ENCODE peak calls at places on chromosomes 7 and 10, in eight cellular contexts. One of them, this sample, is unnamed.

GRCh38 chr7:108973075-108973474 is 403.4 kb downstream of the DNAJB9 start:
- DNase-seq in breast epithelium: no peak
- DNase-seq in iPS DF 6.9: peak; percentile 4
- DNase-seq in uterus: no peak
- DNase-seq in endothelial cell of umbilical vein: no peak
- DNase-seq in brain microvascular endothelial cell: no peak
- DNase-seq in neural progenitor cell: peak; percentile 46
- DNase-seq in Karpas-422: peak; percentile 51
- DNase-seq in this sample: no peak

GRCh38 chr7:98165827-98166667 is 45.2 kb upstream of the BHLHA15 start:
- DNase-seq in uterus: no peak
- DNase-seq in Karpas-422: peak; percentile 87
- DNase-seq in endothelial cell of umbilical vein: peak; percentile 30
- DNase-seq in brain microvascular endothelial cell: peak; percentile 16
- DNase-seq in iPS DF 6.9: peak; percentile 16
- DNase-seq in neural progenitor cell: peak; percentile 68
- DNase-seq in breast epithelium: no peak
- DNase-seq in this sample: peak; percentile 62

GRCh38 chr10:97573672-97574071 is 1.1 kb downstream of the ANKRD2 start:
- DNase-seq in Karpas-422: no peak
- DNase-seq in brain microvascular endothelial cell: no peak
- DNase-seq in iPS DF 6.9: no peak
- DNase-seq in uterus: no peak
- DNase-seq in endothelial cell of umbilical vein: no peak
- DNase-seq in neural progenitor cell: no peak
- DNase-seq in breast epithelium: no peak
- DNase-seq in this sample: peak; percentile 21

GRCh38 chr10:128027822-128028507 is 98.3 kb downstream of the MKI67 start:
- DNase-seq in uterus: no peak
- DNase-seq in brain microvascular endothelial cell: no peak
- DNase-seq in iPS DF 6.9: no peak
- DNase-seq in neural progenitor cell: no peak
- DNase-seq in endothelial cell of umbilical vein: no peak
- DNase-seq in breast epithelium: no peak
- DNase-seq in Karpas-422: no peak
- DNase-seq in this sample: peak; percentile 26

GRCh38 chr10:27683226-27683625 is 62.4 kb downstream of the MKX start:
- DNase-seq in uterus: no peak
- DNase-seq in breast epithelium: no peak
- DNase-seq in brain microvascular endothelial cell: no peak
- DNase-seq in Karpas-422: no peak
- DNase-seq in neural progenitor cell: no peak
- DNase-seq in endothelial cell of umbilical vein: no peak
- DNase-seq in iPS DF 6.9: no peak
- DNase-seq in this sample: no peak

GRCh38 chr7:132578826-132579225 is 2.6 kb upstream of the PLXNA4 start:
- DNase-seq in iPS DF 6.9: no peak
- DNase-seq in neural progenitor cell: no peak
- DNase-seq in brain microvascular endothelial cell: no peak
- DNase-seq in uterus: no peak
- DNase-seq in endothelial cell of umbilical vein: no peak
- DNase-seq in breast epithelium: no peak
- DNase-seq in Karpas-422: no peak
- DNase-seq in this sample: no peak

GRCh38 chr7:4882169-4882741 is 1.3 kb downstream of the RADIL start:
- DNase-seq in neural progenitor cell: peak; percentile 68
- DNase-seq in endothelial cell of umbilical vein: peak; percentile 59
- DNase-seq in iPS DF 6.9: no peak
- DNase-seq in breast epithelium: peak; percentile 59
- DNase-seq in Karpas-422: no peak
- DNase-seq in uterus: peak; percentile 79
- DNase-seq in brain microvascular endothelial cell: peak; percentile 72
- DNase-seq in this sample: peak; percentile 89

GRCh38 chr7:32415519-32415918 is 74.7 kb downstream of the LSM5 start:
- DNase-seq in Karpas-422: no peak
- DNase-seq in brain microvascular endothelial cell: no peak
- DNase-seq in uterus: no peak
- DNase-seq in iPS DF 6.9: no peak
- DNase-seq in endothelial cell of umbilical vein: no peak
- DNase-seq in neural progenitor cell: peak; percentile 55
- DNase-seq in breast epithelium: no peak
- DNase-seq in this sample: no peak

GRCh38 chr10:101630420-101630920 is 42.3 kb downstream of the DPCD start:
- DNase-seq in neural progenitor cell: peak; percentile 48
- DNase-seq in Karpas-422: no peak
- DNase-seq in uterus: no peak
- DNase-seq in iPS DF 6.9: no peak
- DNase-seq in endothelial cell of umbilical vein: no peak
- DNase-seq in breast epithelium: no peak
- DNase-seq in brain microvascular endothelial cell: no peak
- DNase-seq in this sample: no peak

GRCh38 chr7:35537067-35538023 is 157.6 kb downstream of the HERPUD2 start:
- DNase-seq in Karpas-422: peak; percentile 90
- DNase-seq in neural progenitor cell: peak; percentile 88
- DNase-seq in iPS DF 6.9: peak; percentile 82
- DNase-seq in brain microvascular endothelial cell: peak; percentile 62
- DNase-seq in uterus: peak; percentile 48
- DNase-seq in breast epithelium: peak; percentile 77
- DNase-seq in endothelial cell of umbilical vein: peak; percentile 70
- DNase-seq in this sample: peak; percentile 83

GRCh38 chr10:1366811-1367425 is 310.7 kb downstream of the WDR37 start:
- DNase-seq in breast epithelium: no peak
- DNase-seq in iPS DF 6.9: no peak
- DNase-seq in neural progenitor cell: no peak
- DNase-seq in endothelial cell of umbilical vein: no peak
- DNase-seq in brain microvascular endothelial cell: no peak
- DNase-seq in Karpas-422: no peak
- DNase-seq in uterus: no peak
- DNase-seq in this sample: no peak

GRCh38 chr10:70478191-70479160 is at the start of gene PALD1:
- DNase-seq in brain microvascular endothelial cell: no peak
- DNase-seq in uterus: peak; percentile 70
- DNase-seq in breast epithelium: no peak
- DNase-seq in iPS DF 6.9: no peak
- DNase-seq in endothelial cell of umbilical vein: peak; percentile 46
- DNase-seq in Karpas-422: peak; percentile 92
- DNase-seq in neural progenitor cell: peak; percentile 85
- DNase-seq in this sample: peak; percentile 91

GRCh38 chr7:74059681-74060588 is 23.7 kb upstream of the LIMK1 start:
- DNase-seq in iPS DF 6.9: no peak
- DNase-seq in endothelial cell of umbilical vein: no peak
- DNase-seq in breast epithelium: peak; percentile 84
- DNase-seq in neural progenitor cell: no peak
- DNase-seq in uterus: no peak
- DNase-seq in Karpas-422: no peak
- DNase-seq in brain microvascular endothelial cell: no peak
- DNase-seq in this sample: peak; percentile 71

GRCh38 chr10:73083234-73083633 is 13.4 kb downstream of the P4HA1 start:
- DNase-seq in Karpas-422: no peak
- DNase-seq in endothelial cell of umbilical vein: peak; percentile 44
- DNase-seq in brain microvascular endothelial cell: no peak
- DNase-seq in neural progenitor cell: no peak
- DNase-seq in iPS DF 6.9: no peak
- DNase-seq in breast epithelium: no peak
- DNase-seq in uterus: no peak
- DNase-seq in this sample: no peak

GRCh38 chr10:71835671-71836593 is 15.1 kb downstream of the PSAP start:
- DNase-seq in iPS DF 6.9: no peak
- DNase-seq in brain microvascular endothelial cell: peak; percentile 77
- DNase-seq in breast epithelium: no peak
- DNase-seq in endothelial cell of umbilical vein: peak; percentile 88
- DNase-seq in neural progenitor cell: peak; percentile 34
- DNase-seq in uterus: peak; percentile 78
- DNase-seq in Karpas-422: peak; percentile 98
- DNase-seq in this sample: peak; percentile 92

DNA sequence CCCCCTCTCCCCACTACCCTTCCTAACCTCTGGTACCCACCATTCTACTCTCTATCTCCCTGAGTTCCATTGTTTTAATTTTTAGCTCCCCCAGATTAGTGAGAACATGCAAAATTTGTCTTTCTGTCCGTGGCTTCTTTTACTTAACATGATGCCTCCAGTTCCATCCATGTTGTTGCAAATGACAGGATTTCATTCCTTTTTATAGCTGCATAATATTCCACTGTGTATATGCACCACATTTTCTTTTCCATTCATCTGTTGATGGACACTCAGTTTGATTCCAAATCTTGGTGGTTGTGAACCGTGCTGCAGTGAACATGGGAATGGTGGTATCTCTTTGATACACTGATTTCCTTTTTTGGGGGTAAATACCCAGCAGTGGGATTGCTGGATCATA is 22.0 kb downstream of the DENND10 start:
- DNase-seq in iPS DF 6.9: no peak
- DNase-seq in brain microvascular endothelial cell: no peak
- DNase-seq in endothelial cell of umbilical vein: no peak
- DNase-seq in neural progenitor cell: no peak
- DNase-seq in Karpas-422: no peak
- DNase-seq in breast epithelium: no peak
- DNase-seq in uterus: no peak
- DNase-seq in this sample: no peak
- H3K4me3 ChIP-seq in iPS DF 6.9: no peak overlapping the region
- H3K4me3 ChIP-seq in brain microvascular endothelial cell: no peak overlapping the region
- H3K4me3 ChIP-seq in endothelial cell of umbilical vein: no peak overlapping the region
- H3K4me3 ChIP-seq in neural progenitor cell: no peak overlapping the region
- H3K4me3 ChIP-seq in Karpas-422: no peak overlapping the region
- H3K4me3 ChIP-seq in breast epithelium: no peak overlapping the region
- H3K4me3 ChIP-seq in uterus: no peak overlapping the region
- H3K4me3 ChIP-seq in this sample: no peak overlapping the region

GRCh38 chr10:58971806-58972491 is 204.5 kb upstream of the PHYHIPL start:
- DNase-seq in neural progenitor cell: no peak
- DNase-seq in breast epithelium: no peak
- DNase-seq in Karpas-422: no peak
- DNase-seq in iPS DF 6.9: no peak
- DNase-seq in uterus: no peak
- DNase-seq in brain microvascular endothelial cell: no peak
- DNase-seq in endothelial cell of umbilical vein: no peak
- DNase-seq in this sample: no peak

GRCh38 chr10:58971211-58971610 is 205.2 kb upstream of the PHYHIPL start:
- DNase-seq in brain microvascular endothelial cell: no peak
- DNase-seq in uterus: no peak
- DNase-seq in Karpas-422: no peak
- DNase-seq in endothelial cell of umbilical vein: no peak
- DNase-seq in breast epithelium: no peak
- DNase-seq in neural progenitor cell: no peak
- DNase-seq in iPS DF 6.9: no peak
- DNase-seq in this sample: no peak

GRCh38 chr10:58970160-58970915 is 206.1 kb upstream of the PHYHIPL start:
- DNase-seq in Karpas-422: peak; percentile 48
- DNase-seq in uterus: no peak
- DNase-seq in iPS DF 6.9: no peak
- DNase-seq in neural progenitor cell: no peak
- DNase-seq in breast epithelium: no peak
- DNase-seq in brain microvascular endothelial cell: no peak
- DNase-seq in endothelial cell of umbilical vein: no peak
- DNase-seq in this sample: no peak

GRCh38 chr10:58973235-58973595 is 203.2 kb upstream of the PHYHIPL start:
- DNase-seq in breast epithelium: no peak
- DNase-seq in endothelial cell of umbilical vein: no peak
- DNase-seq in iPS DF 6.9: no peak
- DNase-seq in neural progenitor cell: no peak
- DNase-seq in brain microvascular endothelial cell: no peak
- DNase-seq in uterus: no peak
- DNase-seq in Karpas-422: no peak
- DNase-seq in this sample: no peak

GRCh38 chr10:58972576-58973234 is 203.7 kb upstream of the PHYHIPL start:
- DNase-seq in endothelial cell of umbilical vein: no peak
- DNase-seq in breast epithelium: no peak
- DNase-seq in brain microvascular endothelial cell: no peak
- DNase-seq in Karpas-422: no peak
- DNase-seq in neural progenitor cell: peak; percentile 75
- DNase-seq in iPS DF 6.9: no peak
- DNase-seq in uterus: no peak
- DNase-seq in this sample: no peak
- H3K36me3 ChIP-seq in endothelial cell of umbilical vein: no peaks in the 10 kb centered on the region
- H3K36me3 ChIP-seq in breast epithelium: no peaks in the 10 kb centered on the region
- H3K36me3 ChIP-seq in brain microvascular endothelial cell: no peaks in the 10 kb centered on the region
- H3K36me3 ChIP-seq in Karpas-422: no peaks in the 10 kb centered on the region
- H3K36me3 ChIP-seq in neural progenitor cell: no peaks in the 10 kb centered on the region
- H3K36me3 ChIP-seq in iPS DF 6.9: no peaks in the 10 kb centered on the region
- H3K36me3 ChIP-seq in uterus: no peaks in the 10 kb centered on the region
- H3K36me3 ChIP-seq in this sample: no peaks in the 10 kb centered on the region

GRCh38 chr7:36868727-36869411 is 144.6 kb upstream of the AOAH start:
- DNase-seq in iPS DF 6.9: no peak
- DNase-seq in endothelial cell of umbilical vein: no peak
- DNase-seq in breast epithelium: no peak
- DNase-seq in neural progenitor cell: no peak
- DNase-seq in uterus: no peak
- DNase-seq in Karpas-422: no peak
- DNase-seq in brain microvascular endothelial cell: no peak
- DNase-seq in this sample: no peak

GRCh38 chr7:36860679-36861078 is 136.4 kb upstream of the AOAH start:
- DNase-seq in Karpas-422: no peak
- DNase-seq in breast epithelium: no peak
- DNase-seq in endothelial cell of umbilical vein: no peak
- DNase-seq in iPS DF 6.9: no peak
- DNase-seq in brain microvascular endothelial cell: no peak
- DNase-seq in uterus: no peak
- DNase-seq in neural progenitor cell: no peak
- DNase-seq in this sample: no peak

GRCh38 chr7:36863901-36864701 is 139.8 kb upstream of the AOAH start:
- DNase-seq in neural progenitor cell: no peak
- DNase-seq in endothelial cell of umbilical vein: peak; percentile 33
- DNase-seq in iPS DF 6.9: no peak
- DNase-seq in Karpas-422: no peak
- DNase-seq in brain microvascular endothelial cell: no peak
- DNase-seq in breast epithelium: no peak
- DNase-seq in uterus: no peak
- DNase-seq in this sample: no peak

GRCh38 chr7:36862685-36863375 is 138.5 kb upstream of the AOAH start:
- DNase-seq in uterus: no peak
- DNase-seq in neural progenitor cell: no peak
- DNase-seq in endothelial cell of umbilical vein: no peak
- DNase-seq in Karpas-422: no peak
- DNase-seq in breast epithelium: no peak
- DNase-seq in iPS DF 6.9: no peak
- DNase-seq in brain microvascular endothelial cell: no peak
- DNase-seq in this sample: no peak

GRCh38 chr7:36865019-36865418 is 140.7 kb upstream of the AOAH start:
- DNase-seq in uterus: no peak
- DNase-seq in Karpas-422: no peak
- DNase-seq in brain microvascular endothelial cell: no peak
- DNase-seq in breast epithelium: no peak
- DNase-seq in neural progenitor cell: no peak
- DNase-seq in iPS DF 6.9: no peak
- DNase-seq in endothelial cell of umbilical vein: no peak
- DNase-seq in this sample: no peak
- H3K27ac ChIP-seq in uterus: no peak overlapping the region
- H3K27ac ChIP-seq in Karpas-422: no peak overlapping the region
- H3K27ac ChIP-seq in brain microvascular endothelial cell: no peak overlapping the region
- H3K27ac ChIP-seq in breast epithelium: no peak overlapping the region
- H3K27ac ChIP-seq in neural progenitor cell: no peak overlapping the region
- H3K27ac ChIP-seq in iPS DF 6.9: no peak overlapping the region
- H3K27ac ChIP-seq in endothelial cell of umbilical vein: no peak overlapping the region
- H3K27ac ChIP-seq in this sample: no peak overlapping the region

DNA sequence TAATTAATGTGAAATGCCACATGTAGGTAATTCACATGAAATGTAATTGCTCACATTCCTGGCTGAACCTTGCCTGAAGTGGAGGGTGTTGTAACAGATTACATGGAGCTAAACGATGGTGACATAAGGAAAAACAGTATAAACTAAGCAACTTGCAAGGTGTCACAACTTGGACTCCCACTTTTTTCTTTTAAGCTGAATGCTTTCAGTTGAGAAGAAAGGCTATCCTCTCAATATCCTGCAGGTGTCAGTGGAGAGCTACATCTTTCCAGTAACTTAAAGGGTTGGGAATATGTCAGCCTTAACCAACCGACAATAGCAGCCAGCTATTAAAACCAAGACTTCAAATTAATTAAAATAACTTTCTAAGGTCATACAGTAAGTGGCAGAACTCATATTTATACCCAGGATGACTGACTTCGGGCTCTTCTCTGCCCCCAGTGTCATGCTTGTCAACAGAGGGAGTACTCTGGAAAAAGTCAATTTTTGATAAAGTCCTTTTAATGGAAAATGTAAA is 33.7 kb downstream of the NRBF2 start:
- DNase-seq in iPS DF 6.9: peak; percentile 33
- DNase-seq in Karpas-422: peak; percentile 88
- DNase-seq in endothelial cell of umbilical vein: peak; percentile 84
- DNase-seq in neural progenitor cell: peak; percentile 75
- DNase-seq in brain microvascular endothelial cell: peak; percentile 58
- DNase-seq in uterus: peak; percentile 46
- DNase-seq in breast epithelium: no peak
- DNase-seq in this sample: no peak
- H3K4me3 ChIP-seq in iPS DF 6.9: no peak overlapping the region
- H3K4me3 ChIP-seq in Karpas-422: no peak overlapping the region
- H3K4me3 ChIP-seq in endothelial cell of umbilical vein: no peak overlapping the region
- H3K4me3 ChIP-seq in neural progenitor cell: no peak overlapping the region
- H3K4me3 ChIP-seq in brain microvascular endothelial cell: no peak overlapping the region
- H3K4me3 ChIP-seq in uterus: no peak overlapping the region
- H3K4me3 ChIP-seq in breast epithelium: no peak overlapping the region
- H3K4me3 ChIP-seq in this sample: no peak overlapping the region